ENCODE peak calls at places on chromosomes 3 and 15, in four cellular contexts. P is IMR-90, H is HepG2, O is H1. Z is an unnamed sample.

GRCh38 chr3:46353639-46354410 is at the start of gene CCR2:
- DNase-seq in P (no peak), H (no peak), O (no peak), Z (no peak)

GRCh38 chr3:62559831-62560445 is 186.6 kb upstream of the FEZF2 start:
- DNase-seq in O (no peak), H (no peak), P (peak), Z (no peak)

GRCh38 chr3:20574746-20575145 is 388.7 kb upstream of the SGO1 start:
- DNase-seq in O (no peak), H (no peak), P (peak), Z (no peak)

GRCh38 chr3:45911496-45912226 is 25.3 kb downstream of the CCR9 start:
- DNase-seq in O (no peak), H (no peak), P (no peak), Z (no peak)

GRCh38 chr15:28989239-28989830 is 103.6 kb downstream of the APBA2 start:
- DNase-seq in H (no peak), P (peak), O (peak), Z (peak)

GRCh38 chr3:23623841-23624240 is 181.9 kb upstream of the UBE2E1 start:
- DNase-seq in O (no peak), P (peak), H (no peak), Z (no peak)

GRCh38 chr15:63104727-63105126 is 16.9 kb upstream of the LACTB start:
- DNase-seq in P (peak), O (no peak), H (no peak), Z (no peak)

GRCh38 chr15:39429898-39430357 is 151.0 kb upstream of the THBS1 start:
- DNase-seq in O (no peak), P (peak), H (peak), Z (no peak)

GRCh38 chr3:127174715-127175140 is 18.2 kb upstream of the PRR23E start:
- DNase-seq in H (no peak), P (no peak), O (no peak), Z (no peak)

GRCh38 chr3:87206635-87207034 is 20.5 kb upstream of the CHMP2B start:
- DNase-seq in O (no peak), P (no peak), H (no peak), Z (no peak)

GRCh38 chr3:124438813-124439212 is 291.4 kb upstream of the UMPS start:
- DNase-seq in O (no peak), H (no peak), P (no peak), Z (no peak)

GRCh38 chr15:63490345-63491034 is 13.9 kb upstream of the USP3 start:
- DNase-seq in P (no peak), H (no peak), O (no peak), Z (no peak)

GRCh38 chr3:65672876-65673815 is 365.6 kb downstream of the MAGI1 start:
- DNase-seq in H (peak), P (peak), O (peak), Z (peak)

GRCh38 chr3:151395806-151396205 is 11.3 kb upstream of the P2RY12 start:
- DNase-seq in H (no peak), O (no peak), P (peak), Z (no peak)

GRCh38 chr15:52496776-52497470 is 31.8 kb downstream of the MYO5A start:
- DNase-seq in O (no peak), H (no peak), P (peak), Z (no peak)

GRCh38 chr15:43922021-43922420 is 95.2 kb downstream of the WDR76 start:
- DNase-seq in O (no peak), P (peak), H (no peak), Z (no peak)

GRCh38 chr3:108394563-108394962 is 98.2 kb downstream of the HHLA2 start:
- DNase-seq in O (no peak), H (no peak), P (no peak), Z (no peak)

GRCh38 chr15:40894689-40895308 is 549 bp downstream of the VPS18 start:
- DNase-seq in H (peak), P (peak), O (no peak), Z (peak)

GRCh38 chr3:80688814-80689213 is 921.0 kb upstream of the ROBO1 start:
- DNase-seq in P (no peak), H (peak), O (no peak), Z (no peak)

GRCh38 chr15:74870496-74871213 is 2.5 kb downstream of the SCAMP2 start:
- DNase-seq in P (no peak), O (no peak), H (no peak), Z (no peak)

GRCh38 chr3:147411777-147412176 is 2.6 kb downstream of the ZIC1 start:
- DNase-seq in H (no peak), P (no peak), O (no peak), Z (no peak)

GRCh38 chr15:62307551-62307950 is 142.5 kb upstream of the C2CD4B start:
- DNase-seq in O (no peak), H (no peak), P (peak), Z (no peak)

GRCh38 chr15:39318231-39318630 is 262.6 kb upstream of the THBS1 start:
- DNase-seq in H (no peak), P (no peak), O (no peak), Z (no peak)

GRCh38 chr3:105676621-105677300 is 192.1 kb downstream of the CBLB start:
- DNase-seq in O (no peak), P (no peak), H (no peak), Z (no peak)

GRCh38 chr3:44098666-44099065 is 143.0 kb upstream of the TOPAZ1 start:
- DNase-seq in P (no peak), O (no peak), H (no peak), Z (no peak)

GRCh38 chr3:145272684-145273083 is 888.3 kb downstream of the PLOD2 start:
- DNase-seq in P (no peak), O (no peak), H (no peak), Z (no peak)

GRCh38 chr3:185677146-185677829 is 91.2 kb downstream of the SENP2 start:
- DNase-seq in O (no peak), H (peak), P (peak), Z (peak)

GRCh38 chr15:52288051-52288942 is 7.3 kb downstream of the MYO5C start:
- DNase-seq in H (peak), P (peak), O (no peak), Z (no peak)

GRCh38 chr3:197528190-197528589 is 27.6 kb downstream of the BDH1 start:
- DNase-seq in O (no peak), H (no peak), P (no peak), Z (no peak)

GRCh38 chr15:63736287-63736686 is 97.5 kb downstream of the HERC1 start:
- DNase-seq in H (no peak), P (no peak), O (no peak), Z (no peak)

GRCh38 chr3:5250467-5251195 is 63.1 kb downstream of the EDEM1 start:
- DNase-seq in O (no peak), H (peak), P (no peak), Z (no peak)

GRCh38 chr3:39870706-39871105 is 61.3 kb downstream of the MYRIP start:
- DNase-seq in H (no peak), O (no peak), P (no peak), Z (no peak)

GRCh38 chr15:68586274-68586961 is 7.6 kb downstream of the CORO2B start:
- DNase-seq in O (no peak), H (peak), P (peak), Z (no peak)

GRCh38 chr3:18153571-18154173 is 271.5 kb downstream of the SATB1 start:
- DNase-seq in P (peak), H (no peak), O (no peak), Z (no peak)
- TF ChIP-seq MAFK in P (no peak), H (no peak), O (no peak), Z (no peak)

GRCh38 chr15:87816016-87816415 is 440.5 kb downstream of the NTRK3 start:
- DNase-seq in H (no peak), P (peak), O (no peak), Z (no peak)

GRCh38 chr15:87816811-87817210 is 439.7 kb downstream of the NTRK3 start:
- DNase-seq in O (no peak), H (no peak), P (peak), Z (no peak)

GRCh38 chr15:87817553-87817952 is 439.0 kb downstream of the NTRK3 start:
- DNase-seq in P (peak), O (no peak), H (no peak), Z (no peak)
- H2AFZ ChIP-seq in P (no peak), O (no peak), H (no peak), Z (no peak)

DNA sequence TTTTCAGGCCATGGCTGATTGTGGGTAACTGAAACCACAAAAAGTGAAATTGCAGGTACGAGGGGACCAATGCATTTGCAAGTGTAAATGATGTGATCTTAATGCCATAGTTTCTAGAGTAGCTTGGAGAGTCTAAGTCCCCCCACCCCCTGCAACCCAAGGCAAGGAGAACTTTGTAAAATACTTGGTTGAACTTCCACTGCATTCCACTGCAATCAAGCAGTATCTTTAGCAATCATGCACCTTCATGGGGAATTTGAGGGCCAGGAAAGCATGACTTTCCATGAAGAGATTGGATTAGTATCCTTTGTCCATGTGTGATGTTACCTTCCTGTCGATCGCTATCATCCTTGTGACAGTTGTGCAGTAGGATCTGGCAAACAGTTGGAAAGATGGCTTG is 11.4 kb upstream of the CYP8B1 start:
- DNase-seq in O (no peak), P (no peak), H (no peak), Z (no peak)
- TF ChIP-seq MAFK in O (no peak), P (no peak), H (no peak), Z (no peak)

DNA sequence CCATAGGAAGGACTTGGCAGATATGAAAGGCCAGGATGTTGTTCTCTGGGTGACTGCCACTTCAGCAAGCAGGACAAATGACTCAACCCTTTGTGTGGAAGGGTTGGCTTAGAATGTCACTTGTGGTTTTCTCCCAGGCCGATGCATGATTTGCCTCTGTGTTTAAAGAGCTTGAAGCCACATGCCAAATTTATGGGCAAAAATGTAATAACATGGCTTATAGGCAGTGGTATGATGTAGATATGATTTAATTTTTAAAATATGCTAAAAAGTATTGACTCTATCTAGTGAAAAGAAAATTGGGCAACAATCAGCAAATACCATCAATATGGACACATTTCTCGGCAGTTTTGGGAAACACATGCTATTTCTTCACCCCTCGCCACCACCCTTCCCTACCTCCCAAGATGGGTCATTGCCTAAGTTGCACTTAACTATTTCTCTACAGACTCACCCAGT is 114.6 kb downstream of the CYP19A1 start:
- DNase-seq in P (peak), O (no peak), H (no peak), Z (no peak)
- H2AFZ ChIP-seq in P (no peak), O (no peak), H (no peak), Z (no peak)

GRCh38 chr15:58444658-58445332 is 13.0 kb downstream of the LIPC start:
- DNase-seq in H (no peak), O (no peak), P (no peak), Z (no peak)
- TF ChIP-seq MAFK in H (no peak), O (no peak), P (no peak), Z (no peak)

GRCh38 chr3:142909282-142909681 is 20.4 kb upstream of the PCOLCE2 start:
- DNase-seq in H (no peak), O (no peak), P (no peak), Z (no peak)

GRCh38 chr3:142913432-142913831 is 24.5 kb upstream of the PCOLCE2 start:
- DNase-seq in P (no peak), H (no peak), O (no peak), Z (no peak)

GRCh38 chr3:142912440-142913172 is 23.7 kb upstream of the PCOLCE2 start:
- DNase-seq in H (no peak), P (no peak), O (no peak), Z (no peak)

GRCh38 chr3:142907996-142908395 is 19.1 kb upstream of the PCOLCE2 start:
- DNase-seq in O (no peak), P (no peak), H (no peak), Z (no peak)

GRCh38 chr3:142910280-142910679 is 21.4 kb upstream of the PCOLCE2 start:
- DNase-seq in P (no peak), H (no peak), O (no peak), Z (no peak)
- H2AFZ ChIP-seq in P (no peak), H (no peak), O (no peak), Z (no peak)

GRCh38 chr3:172266103-172266502 is 182.2 kb downstream of the GHSR start:
- DNase-seq in P (no peak), O (no peak), H (no peak), Z (no peak)

GRCh38 chr3:172260381-172260780 is 187.9 kb downstream of the GHSR start:
- DNase-seq in O (no peak), H (no peak), P (peak), Z (no peak)

GRCh38 chr3:172261053-172261452 is 187.2 kb downstream of the GHSR start:
- DNase-seq in P (no peak), H (no peak), O (no peak), Z (no peak)

GRCh38 chr3:172259726-172260248 is 188.5 kb downstream of the GHSR start:
- DNase-seq in P (no peak), H (no peak), O (no peak), Z (no peak)

GRCh38 chr3:172263781-172264486 is 184.3 kb downstream of the GHSR start:
- DNase-seq in H (no peak), O (no peak), P (no peak), Z (no peak)
- TF ChIP-seq MAFK in H (no peak), O (no peak), P (no peak), Z (no peak)

GRCh38 chr15:35674873-35675781 is 129.2 kb upstream of the DPH6 start:
- DNase-seq in O (no peak), H (no peak), P (peak), Z (peak)
- H2AFZ ChIP-seq in O (peak), H (no peak), P (peak), Z (peak)

GRCh38 chr3:189563841-189564563 is 67.2 kb upstream of the TP63 start:
- DNase-seq in H (no peak), P (peak), O (no peak), Z (no peak)
- TF ChIP-seq MAFK in H (peak), P (peak), O (no peak), Z (no peak)

GRCh38 chr15:67120839-67121540 is 55.6 kb downstream of the SMAD3 start:
- DNase-seq in P (peak), H (no peak), O (no peak), Z (peak)
- H2AFZ ChIP-seq in P (peak), H (no peak), O (no peak), Z (no peak)